ENCODE peak calls at places on chromosome 9, in four cellular contexts. One of them, this sample, is unnamed. For H3K9me3 and H3K4me1, the result is how much of the 10 kb centered on the place peaks cover.

GRCh38 chr9:117734523-117735314 is 30.5 kb downstream of the TLR4 start:
- DNase-seq in adrenal gland: no peak
- DNase-seq in CD8-positive, alpha-beta T cell: no peak
- DNase-seq in prostate gland: no peak
- DNase-seq in this sample: no peak

GRCh38 chr9:113343732-113344231 is 3.7 kb upstream of the WDR31 start:
- DNase-seq in adrenal gland: peak
- DNase-seq in CD8-positive, alpha-beta T cell: no peak
- DNase-seq in prostate gland: peak
- DNase-seq in this sample: peak

GRCh38 chr9:16671591-16672137 is 198.8 kb downstream of the BNC2 start:
- DNase-seq in adrenal gland: no peak
- DNase-seq in CD8-positive, alpha-beta T cell: no peak
- DNase-seq in prostate gland: no peak
- DNase-seq in this sample: no peak

GRCh38 chr9:21801683-21802417 is 586 bp upstream of the MTAP start:
- DNase-seq in adrenal gland: peak
- DNase-seq in CD8-positive, alpha-beta T cell: no peak
- DNase-seq in prostate gland: peak
- DNase-seq in this sample: peak

GRCh38 chr9:89256690-89257089 is 54.3 kb upstream of the CKS2 start:
- DNase-seq in adrenal gland: no peak
- DNase-seq in CD8-positive, alpha-beta T cell: no peak
- DNase-seq in prostate gland: no peak
- DNase-seq in this sample: no peak

GRCh38 chr9:106179181-106179580 is 484.8 kb downstream of the TMEM38B start:
- DNase-seq in adrenal gland: no peak
- DNase-seq in CD8-positive, alpha-beta T cell: no peak
- DNase-seq in prostate gland: no peak
- DNase-seq in this sample: no peak

GRCh38 chr9:111533099-111533785 is 8.3 kb downstream of the ZNF483 start:
- DNase-seq in adrenal gland: no peak
- DNase-seq in CD8-positive, alpha-beta T cell: no peak
- DNase-seq in prostate gland: no peak
- DNase-seq in this sample: no peak

GRCh38 chr9:126915281-126915816 is 767 bp downstream of the RALGPS1 start:
- DNase-seq in adrenal gland: peak
- DNase-seq in CD8-positive, alpha-beta T cell: no peak
- DNase-seq in prostate gland: peak
- DNase-seq in this sample: peak

GRCh38 chr9:35728041-35728971 is 3.7 kb downstream of the TLN1 start:
- DNase-seq in adrenal gland: peak
- DNase-seq in CD8-positive, alpha-beta T cell: no peak
- DNase-seq in prostate gland: peak
- DNase-seq in this sample: peak

GRCh38 chr9:92638621-92639101 is 31.3 kb downstream of the IPPK start:
- DNase-seq in adrenal gland: no peak
- DNase-seq in CD8-positive, alpha-beta T cell: no peak
- DNase-seq in prostate gland: no peak
- DNase-seq in this sample: no peak

GRCh38 chr9:130541533-130541932 is 37.8 kb upstream of the FUBP3 start:
- DNase-seq in adrenal gland: no peak
- DNase-seq in CD8-positive, alpha-beta T cell: no peak
- DNase-seq in prostate gland: no peak
- DNase-seq in this sample: no peak

GRCh38 chr9:2134391-2134790 is 119.2 kb downstream of the SMARCA2 start:
- DNase-seq in adrenal gland: no peak
- DNase-seq in CD8-positive, alpha-beta T cell: no peak
- DNase-seq in prostate gland: no peak
- DNase-seq in this sample: no peak

GRCh38 chr9:109454601-109455155 is 43.4 kb downstream of the PTPN3 start:
- DNase-seq in adrenal gland: no peak
- DNase-seq in CD8-positive, alpha-beta T cell: no peak
- DNase-seq in prostate gland: no peak
- DNase-seq in this sample: no peak

GRCh38 chr9:109454041-109454440 is 44.1 kb downstream of the PTPN3 start:
- DNase-seq in adrenal gland: no peak
- DNase-seq in CD8-positive, alpha-beta T cell: no peak
- DNase-seq in prostate gland: no peak
- DNase-seq in this sample: no peak

GRCh38 chr9:109455861-109456260 is 42.2 kb downstream of the PTPN3 start:
- DNase-seq in adrenal gland: no peak
- DNase-seq in CD8-positive, alpha-beta T cell: no peak
- DNase-seq in prostate gland: no peak
- DNase-seq in this sample: no peak

GRCh38 chr9:109456811-109457210 is 41.3 kb downstream of the PTPN3 start:
- DNase-seq in adrenal gland: no peak
- DNase-seq in CD8-positive, alpha-beta T cell: no peak
- DNase-seq in prostate gland: no peak
- DNase-seq in this sample: no peak

DNA sequence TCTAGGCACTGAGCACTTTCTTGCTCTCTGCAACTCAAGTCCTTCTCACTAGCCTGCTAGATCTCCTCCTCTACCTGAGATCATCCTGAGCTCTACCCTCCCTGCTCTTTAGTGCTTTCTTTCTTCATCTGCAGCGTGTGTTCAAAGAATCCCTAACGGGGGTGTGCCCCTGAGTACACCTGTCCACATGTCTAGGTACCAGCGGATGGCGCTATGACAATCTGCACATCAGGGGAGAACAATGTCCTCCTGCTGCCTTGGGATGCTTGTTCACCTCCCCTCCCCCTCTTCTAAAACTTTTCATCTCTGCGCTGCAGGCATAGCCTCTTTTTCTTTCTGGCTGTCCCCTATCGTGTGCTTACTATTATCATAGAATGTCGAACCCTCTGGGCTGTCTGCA is 42.7 kb downstream of the PTPN3 start:
- DNase-seq in adrenal gland: no peak
- DNase-seq in CD8-positive, alpha-beta T cell: no peak
- DNase-seq in prostate gland: no peak
- DNase-seq in this sample: no peak
- TF ChIP-seq CTCF in adrenal gland: no peak
- TF ChIP-seq CTCF in CD8-positive, alpha-beta T cell: no peak
- TF ChIP-seq CTCF in prostate gland: no peak
- TF ChIP-seq CTCF in this sample: no peak

GRCh38 chr9:7946458-7946857 is 146.9 kb upstream of the DMAC1 start:
- DNase-seq in adrenal gland: no peak
- DNase-seq in CD8-positive, alpha-beta T cell: no peak
- DNase-seq in prostate gland: no peak
- DNase-seq in this sample: no peak

DNA sequence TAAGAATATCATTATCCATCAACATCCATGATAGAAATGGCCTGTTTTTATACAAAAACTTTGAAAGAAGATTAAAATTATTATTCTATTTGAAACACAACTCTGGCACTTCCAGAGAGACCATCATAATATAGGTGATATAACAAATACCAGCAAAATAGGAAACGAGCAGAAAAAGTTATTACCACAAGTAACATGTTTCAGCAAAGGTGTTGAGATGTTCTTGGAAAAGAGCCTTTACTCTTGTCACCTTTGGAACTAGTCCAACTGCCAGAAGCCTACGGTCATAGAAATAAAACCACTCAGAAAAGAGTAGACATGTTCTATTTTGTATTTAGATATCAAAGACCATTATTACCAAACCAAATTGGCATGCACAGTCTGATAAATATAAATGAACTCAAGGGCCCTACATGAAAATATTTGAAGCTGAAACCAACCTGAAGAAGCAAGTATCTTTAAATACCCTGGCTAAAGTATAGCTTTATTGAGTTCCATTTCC is 145.0 kb upstream of the DMAC1 start:
- DNase-seq in adrenal gland: no peak
- DNase-seq in CD8-positive, alpha-beta T cell: no peak
- DNase-seq in prostate gland: no peak
- DNase-seq in this sample: no peak
- H3K9me3 ChIP-seq in adrenal gland: under half
- H3K9me3 ChIP-seq in CD8-positive, alpha-beta T cell: under half
- H3K9me3 ChIP-seq in prostate gland: under half
- H3K9me3 ChIP-seq in this sample: under half

DNA sequence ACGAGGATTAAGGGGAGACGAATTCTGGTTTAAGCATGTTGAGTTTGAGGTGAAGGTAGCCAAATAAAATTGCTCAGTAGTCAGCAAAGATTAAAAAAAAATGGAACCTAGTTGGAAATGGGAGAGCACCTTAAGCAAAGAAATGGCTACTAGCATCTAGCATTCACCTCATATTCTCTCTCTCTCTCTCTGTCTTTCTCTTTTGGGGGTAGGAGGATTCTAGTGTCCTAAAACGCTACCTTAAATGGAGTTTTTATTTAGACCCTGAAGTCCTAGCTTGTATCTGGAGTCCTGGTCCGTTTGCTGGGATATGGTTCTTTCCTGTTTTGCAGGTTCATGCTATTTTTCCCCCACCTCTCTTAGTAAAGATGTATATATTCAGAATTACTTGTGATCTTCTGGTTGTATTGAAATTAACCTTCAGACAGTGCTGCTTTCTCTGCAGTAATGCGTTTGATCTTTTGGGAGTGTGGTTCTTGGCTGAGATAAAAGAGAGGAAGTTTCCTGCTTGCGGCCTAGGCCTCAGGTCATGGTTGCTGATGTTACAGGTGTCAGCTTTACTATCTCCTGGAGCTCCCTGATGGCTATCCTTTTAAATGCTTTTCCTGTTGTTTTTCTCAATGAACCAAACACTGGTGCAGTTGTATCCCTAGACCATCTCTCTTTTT is 8.0 kb downstream of the TGFBR1 start:
- DNase-seq in adrenal gland: no peak
- DNase-seq in CD8-positive, alpha-beta T cell: no peak
- DNase-seq in prostate gland: no peak
- DNase-seq in this sample: no peak
- H3K4me1 ChIP-seq in adrenal gland: under half
- H3K4me1 ChIP-seq in CD8-positive, alpha-beta T cell: half or more
- H3K4me1 ChIP-seq in prostate gland: under half
- H3K4me1 ChIP-seq in this sample: half or more

DNA sequence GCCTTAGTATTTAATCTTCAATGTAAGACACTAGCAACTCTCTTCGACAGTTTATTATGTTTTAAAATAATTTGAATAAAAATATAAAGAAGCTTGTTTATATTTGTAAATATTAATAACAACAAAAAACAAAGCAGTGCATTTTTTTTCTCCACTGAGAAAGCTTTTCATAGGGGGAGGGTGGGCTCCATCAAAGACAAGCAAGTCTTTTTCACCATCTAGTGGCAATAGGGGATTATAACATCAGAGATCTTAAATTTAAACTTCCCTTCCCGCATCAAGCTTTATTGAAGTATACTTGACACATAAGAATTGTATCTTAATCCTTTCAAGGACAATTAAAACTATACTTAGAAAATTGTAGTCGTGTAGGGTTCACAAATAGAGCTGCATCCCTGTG is 9.3 kb upstream of the OR13F1 start:
- DNase-seq in adrenal gland: no peak
- DNase-seq in CD8-positive, alpha-beta T cell: no peak
- DNase-seq in prostate gland: no peak
- DNase-seq in this sample: no peak
- TF ChIP-seq CTCF in adrenal gland: peak
- TF ChIP-seq CTCF in CD8-positive, alpha-beta T cell: no peak
- TF ChIP-seq CTCF in prostate gland: no peak
- TF ChIP-seq CTCF in this sample: no peak

GRCh38 chr9:69484023-69484422 is 159.0 kb downstream of the ENTREP1 start:
- DNase-seq in adrenal gland: no peak
- DNase-seq in CD8-positive, alpha-beta T cell: no peak
- DNase-seq in prostate gland: no peak
- DNase-seq in this sample: no peak

GRCh38 chr9:69486498-69486897 is 161.5 kb downstream of the ENTREP1 start:
- DNase-seq in adrenal gland: no peak
- DNase-seq in CD8-positive, alpha-beta T cell: no peak
- DNase-seq in prostate gland: no peak
- DNase-seq in this sample: no peak

DNA sequence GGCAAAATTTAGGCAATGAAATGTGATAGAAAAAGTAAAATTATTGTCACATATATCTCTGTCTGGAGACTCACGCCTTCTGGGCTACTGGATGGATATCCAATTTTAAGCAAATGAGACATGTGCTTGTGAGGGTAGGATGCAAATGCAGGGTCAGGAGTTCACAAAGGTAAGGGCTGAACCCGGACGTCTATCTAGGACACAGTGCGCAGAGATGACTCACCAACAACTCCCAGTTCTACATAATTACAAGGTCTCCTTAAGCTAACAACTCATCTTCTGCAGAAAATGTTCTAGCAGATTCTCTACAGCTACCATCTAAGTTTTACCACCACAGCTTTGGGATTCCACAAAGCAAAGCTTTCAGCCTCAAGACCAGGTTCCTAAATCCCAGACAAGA is 160.5 kb downstream of the ENTREP1 start:
- DNase-seq in adrenal gland: no peak
- DNase-seq in CD8-positive, alpha-beta T cell: no peak
- DNase-seq in prostate gland: no peak
- DNase-seq in this sample: no peak
- H3K9me3 ChIP-seq in adrenal gland: under half
- H3K9me3 ChIP-seq in CD8-positive, alpha-beta T cell: under half
- H3K9me3 ChIP-seq in prostate gland: under half
- H3K9me3 ChIP-seq in this sample: under half